ENCODE peak calls at places on chromosomes 13 and 19, in four cellular contexts. K is K562, V is H1, T is GM12878. Y is an unnamed sample.

GRCh38 chr19:57267294-57267693 is 13.0 kb upstream of the ZNF460 start:
- DNase-seq in K (no peak), V (no peak), T (no peak), Y (no peak)

GRCh38 chr13:42168497-42168896 is 103.5 kb upstream of the AKAP11 start:
- DNase-seq in K (no peak), V (no peak), T (no peak), Y (no peak)

GRCh38 chr13:106484755-106485193 is 50.7 kb downstream of the EFNB2 start:
- DNase-seq in K (no peak), V (no peak), T (no peak), Y (no peak)

GRCh38 chr19:41018736-41019290 is 27.7 kb downstream of the CYP2B6 start:
- DNase-seq in K (no peak), V (no peak), T (no peak), Y (no peak)

GRCh38 chr13:62085832-62086231 is 670.2 kb upstream of the PCDH20 start:
- DNase-seq in K (no peak), V (no peak), T (no peak), Y (no peak)

GRCh38 chr13:80778302-80778701 is 437.4 kb upstream of the SPRY2 start:
- DNase-seq in K (no peak), V (no peak), T (no peak), Y (no peak)

GRCh38 chr13:27276188-27276587 is 5.6 kb downstream of the RASL11A start:
- DNase-seq in K (no peak), V (no peak), T (no peak), Y (no peak)

GRCh38 chr13:90258129-90258528 is 1089.4 kb upstream of the MIR17HG start:
- DNase-seq in K (no peak), V (no peak), T (no peak), Y (no peak)

GRCh38 chr19:6475321-6476108 is 6.1 kb downstream of the DENND1C start:
- DNase-seq in K (no peak), V (peak; percentile 82), T (no peak), Y (no peak)

GRCh38 chr13:51317262-51317661 is 22.2 kb upstream of the SERPINE3 start:
- DNase-seq in K (no peak), V (no peak), T (no peak), Y (no peak)

GRCh38 chr13:47175172-47175806 is 278.4 kb upstream of the HTR2A start:
- DNase-seq in K (no peak), V (no peak), T (no peak), Y (no peak)

GRCh38 chr19:19270749-19271571 is 2.1 kb downstream of the TM6SF2 start:
- DNase-seq in K (no peak), V (no peak), T (no peak), Y (no peak)

GRCh38 chr19:43450545-43450997 is 14.8 kb downstream of the LYPD3 start:
- DNase-seq in K (no peak), V (no peak), T (no peak), Y (no peak)

GRCh38 chr13:40381935-40382764 is 284.3 kb downstream of the FOXO1 start:
- DNase-seq in K (peak; percentile 5), V (peak; percentile 47), T (no peak), Y (no peak)

GRCh38 chr13:99264053-99264452 is 5.9 kb upstream of the GPR18 start:
- DNase-seq in K (no peak), V (no peak), T (no peak), Y (no peak)

GRCh38 chr19:54425382-54425723 is 10.1 kb downstream of the TTYH1 start:
- DNase-seq in K (no peak), V (no peak), T (no peak), Y (no peak)

GRCh38 chr13:50635504-50635903 is 208.0 kb downstream of the DLEU7 start:
- DNase-seq in K (no peak), V (no peak), T (peak; percentile 42), Y (no peak)

GRCh38 chr19:6464070-6464873 is at the start of gene CRB3:
- DNase-seq in K (no peak), V (peak; percentile 99), T (no peak), Y (peak; percentile 73)

GRCh38 chr19:13795595-13796300 is 505 bp downstream of the ZSWIM4 start:
- DNase-seq in K (no peak), V (no peak), T (no peak), Y (no peak)

GRCh38 chr19:50020481-50020880 is 4.7 kb downstream of the VRK3 start:
- DNase-seq in K (no peak), V (no peak), T (no peak), Y (no peak)

GRCh38 chr19:35169226-35169995 is 14.9 kb downstream of the FXYD5 start:
- DNase-seq in K (no peak), V (no peak), T (no peak), Y (no peak)

GRCh38 chr13:40518481-40518882 is 148.0 kb downstream of the FOXO1 start:
- DNase-seq in K (no peak), V (peak; percentile 28), T (peak; percentile 60), Y (no peak)

GRCh38 chr13:51811046-51811445 is 7.1 kb upstream of the DHRS12 start:
- DNase-seq in K (no peak), V (no peak), T (no peak), Y (no peak)

GRCh38 chr13:23612182-23612581 is 42.0 kb downstream of the TNFRSF19 start:
- DNase-seq in K (no peak), V (no peak), T (no peak), Y (no peak)

GRCh38 chr13:45825124-45825650 is 26.4 kb downstream of the SIAH3 start:
- DNase-seq in K (no peak), V (peak; percentile 20), T (no peak), Y (no peak)

GRCh38 chr19:47243776-47244547 is 12.4 kb upstream of the CCDC9 start:
- DNase-seq in K (peak; percentile 98), V (peak; percentile 99), T (no peak), Y (peak; percentile 92)

GRCh38 chr13:20901668-20902437 is 693 bp downstream of the XPO4 start:
- DNase-seq in K (peak; percentile 77), V (no peak), T (no peak), Y (peak; percentile 54)

GRCh38 chr13:25588336-25589060 is 216.7 kb downstream of the ATP8A2 start:
- DNase-seq in K (no peak), V (no peak), T (no peak), Y (no peak)

GRCh38 chr13:92514420-92515125 is 712.0 kb upstream of the GPC6 start:
- DNase-seq in K (no peak), V (no peak), T (no peak), Y (no peak)

GRCh38 chr13:33472446-33472845 is 186.9 kb upstream of the STARD13 start:
- DNase-seq in K (no peak), V (no peak), T (no peak), Y (no peak)

GRCh38 chr13:79485014-79485441 is 4.1 kb downstream of the NDFIP2 start:
- DNase-seq in K (no peak), V (no peak), T (no peak), Y (peak; percentile 70)

GRCh38 chr19:13983213-13983889 is 22.8 kb downstream of the RFX1 start:
- DNase-seq in K (no peak), V (no peak), T (no peak), Y (no peak)

GRCh38 chr13:79442221-79442620 is 36.2 kb upstream of the RBM26 start:
- DNase-seq in K (no peak), V (no peak), T (no peak), Y (no peak)

GRCh38 chr19:29831041-29831548 is 19.3 kb downstream of the CCNE1 start:
- DNase-seq in K (no peak), V (no peak), T (no peak), Y (no peak)
- TF ChIP-seq HDAC6 in K (no peak), V (no peak), T (no peak), Y (no peak)

DNA sequence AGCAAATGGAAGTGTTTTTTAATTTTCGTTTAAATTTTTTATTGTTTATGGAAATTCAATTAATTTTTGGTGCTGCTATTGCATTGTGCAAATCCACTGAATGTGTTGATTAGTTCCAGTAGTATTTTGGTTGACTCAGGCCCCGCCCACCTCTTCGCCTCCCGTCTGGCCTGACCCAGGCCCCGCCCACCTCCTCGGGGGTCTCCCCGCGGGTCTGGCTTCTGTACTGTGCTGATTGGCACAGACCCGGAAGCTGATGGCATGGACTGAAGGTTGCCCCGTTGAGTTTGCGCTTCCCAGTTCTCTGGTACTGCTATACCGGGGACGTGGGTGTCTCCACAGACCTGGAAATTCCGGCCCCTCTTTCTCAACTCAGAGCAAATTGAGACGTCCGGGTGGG is 14.6 kb downstream of the ZNF701 start:
- DNase-seq in K (no peak), V (no peak), T (no peak), Y (no peak)
- TF ChIP-seq HDAC6 in K (no peak), V (no peak), T (no peak), Y (no peak)

GRCh38 chr13:68810660-68811059 is 1297.0 kb upstream of the ATXN8OS start:
- DNase-seq in K (peak; percentile 5), V (no peak), T (no peak), Y (peak; percentile 5)
- TF ChIP-seq HDAC6 in K (no peak), V (no peak), T (no peak), Y (no peak)

GRCh38 chr13:68081051-68081450 is 850.9 kb upstream of the PCDH9 start:
- DNase-seq in K (no peak), V (no peak), T (no peak), Y (no peak)

GRCh38 chr13:68078874-68079273 is 848.7 kb upstream of the PCDH9 start:
- DNase-seq in K (no peak), V (no peak), T (no peak), Y (no peak)

GRCh38 chr13:68078457-68078856 is 848.3 kb upstream of the PCDH9 start:
- DNase-seq in K (no peak), V (no peak), T (no peak), Y (no peak)

GRCh38 chr13:68076046-68076445 is 845.9 kb upstream of the PCDH9 start:
- DNase-seq in K (no peak), V (no peak), T (no peak), Y (no peak)
- TF ChIP-seq HDAC6 in K (no peak), V (no peak), T (no peak), Y (no peak)

DNA sequence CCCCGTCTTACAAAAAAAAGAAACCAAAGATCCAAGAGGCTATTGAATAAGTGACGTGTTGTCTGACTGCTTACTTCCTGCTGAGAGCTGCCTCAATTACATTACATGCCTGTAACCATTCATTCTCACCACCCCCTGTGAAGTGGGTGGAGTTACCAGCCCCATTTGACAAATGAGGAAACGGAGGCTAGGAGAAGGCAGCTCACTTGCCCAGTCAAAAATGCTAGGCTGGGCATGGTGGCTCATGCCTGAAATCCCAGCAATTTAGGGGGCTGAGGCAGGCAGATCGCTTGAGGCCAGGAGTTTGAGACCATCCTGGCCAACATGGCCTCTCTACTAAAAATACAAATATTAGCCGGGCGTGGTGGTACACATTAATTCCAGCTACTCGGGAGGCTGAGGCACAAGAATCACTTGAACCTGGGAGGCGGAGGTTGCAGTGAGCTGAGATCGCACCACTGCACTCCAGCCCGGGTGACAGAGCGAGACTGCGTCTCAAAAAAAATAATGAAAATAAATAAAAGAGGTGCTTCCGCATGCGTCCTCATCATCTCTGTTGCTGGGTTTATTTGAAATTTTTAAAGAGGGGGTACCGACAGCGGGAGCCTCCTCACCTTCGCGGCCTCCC is 499 bp downstream of the LSM7 start:
- DNase-seq in K (peak; percentile 78), V (no peak), T (peak; percentile 86), Y (peak; percentile 32)
- TF ChIP-seq HDAC6 in K (no peak), V (no peak), T (no peak), Y (no peak)

Y was measured in HepG2.